ENCODE peak calls at places on chromosomes 1 and 21, in four cellular contexts. Y, H, T and M are unnamed samples. For H3K4me1, the result is how much of the 10 kb centered on the place peaks cover.

GRCh38 chr1:93625582-93626327 is 55.9 kb downstream of the BCAR3 start:
- DNase-seq in Y (peak), H (no peak), T (no peak), M (peak)

GRCh38 chr1:221963742-221964141 is 221.9 kb upstream of the DUSP10 start:
- DNase-seq in Y (no peak), T (no peak), H (no peak), M (no peak)

GRCh38 chr1:172902861-172903381 is 147.8 kb downstream of the TNFSF18 start:
- DNase-seq in T (no peak), Y (no peak), H (no peak), M (no peak)

GRCh38 chr1:58885998-58886397 is 102.2 kb upstream of the JUN start:
- DNase-seq in T (no peak), H (peak), Y (no peak), M (no peak)

GRCh38 chr1:181126871-181127587 is 38.5 kb downstream of the IER5 start:
- DNase-seq in Y (no peak), H (no peak), T (no peak), M (no peak)

GRCh38 chr1:100556925-100557605 is 19.1 kb downstream of the GPR88 start:
- DNase-seq in Y (no peak), H (no peak), T (no peak), M (no peak)

GRCh38 chr1:6222644-6223043 is 13.1 kb downstream of the ICMT start:
- DNase-seq in H (no peak), Y (no peak), T (no peak), M (no peak)

GRCh38 chr1:41102208-41102607 is 80.7 kb upstream of the SLFNL1 start:
- DNase-seq in T (no peak), H (peak), Y (peak), M (peak)

GRCh38 chr1:198893141-198893540 is 254.3 kb downstream of the PTPRC start:
- DNase-seq in Y (no peak), T (no peak), H (no peak), M (no peak)

GRCh38 chr1:50106095-50106761 is 2.5 kb upstream of the ELAVL4 start:
- DNase-seq in H (no peak), Y (no peak), T (no peak), M (no peak)

GRCh38 chr21:30541764-30542163 is at the start of gene KRTAP19-6:
- DNase-seq in T (no peak), Y (no peak), H (no peak), M (no peak)

GRCh38 chr1:244049969-244050834 is 881 bp upstream of the ZBTB18 start:
- DNase-seq in T (no peak), H (no peak), Y (no peak), M (no peak)

GRCh38 chr1:150981805-150982712 is at the start of gene ANXA9:
- DNase-seq in Y (no peak), T (peak), H (no peak), M (peak)

GRCh38 chr21:28793043-28793442 is 199.6 kb downstream of the LTN1 start:
- DNase-seq in Y (no peak), T (no peak), H (no peak), M (no peak)

GRCh38 chr1:22806584-22806983 is 95.9 kb downstream of the EPHB2 start:
- DNase-seq in Y (no peak), H (no peak), T (no peak), M (no peak)

GRCh38 chr1:31771891-31772668 is 7.9 kb upstream of the ADGRB2 start:
- DNase-seq in H (no peak), T (no peak), Y (no peak), M (no peak)

GRCh38 chr1:45552309-45552708 is 1.7 kb downstream of the AKR1A1 start:
- DNase-seq in H (no peak), T (no peak), Y (peak), M (no peak)

GRCh38 chr1:70486676-70487470 is 75.8 kb downstream of the CTH start:
- DNase-seq in H (no peak), Y (peak), T (no peak), M (peak)

GRCh38 chr1:102239247-102239646 is 242.5 kb upstream of the OLFM3 start:
- DNase-seq in Y (no peak), T (no peak), H (no peak), M (no peak)

GRCh38 chr1:6857831-6858230 is 72.6 kb downstream of the CAMTA1 start:
- DNase-seq in Y (no peak), H (no peak), T (no peak), M (no peak)

GRCh38 chr21:36908260-36908908 is 58.1 kb downstream of the HLCS start:
- DNase-seq in T (no peak), H (no peak), Y (no peak), M (no peak)
- TF ChIP-seq CTCF in T (no peak), H (no peak), Y (no peak), M (no peak)

DNA sequence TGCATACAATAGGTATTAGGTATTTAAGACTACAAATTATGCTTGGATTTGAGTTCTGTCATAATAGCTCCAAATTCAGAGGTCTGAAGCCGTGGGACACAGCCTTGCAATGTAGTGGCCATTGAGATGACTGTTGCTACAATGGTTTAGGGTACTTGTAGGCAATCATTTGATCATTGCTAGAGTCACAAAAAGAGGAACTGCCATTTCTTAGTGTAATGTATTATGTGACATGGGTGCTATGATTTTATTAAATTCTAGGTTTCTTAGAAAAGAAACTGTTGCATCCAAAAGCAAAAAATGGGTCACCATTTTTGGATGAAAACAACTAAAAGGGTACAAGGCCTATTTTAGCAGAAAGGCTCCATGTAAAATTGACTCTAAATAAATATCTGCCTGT is 129.9 kb upstream of the ZNF644 start:
- DNase-seq in T (no peak), Y (no peak), H (no peak), M (no peak)
- H3K4me1 ChIP-seq in T (under half), Y (under half), H (under half), M (under half)

DNA sequence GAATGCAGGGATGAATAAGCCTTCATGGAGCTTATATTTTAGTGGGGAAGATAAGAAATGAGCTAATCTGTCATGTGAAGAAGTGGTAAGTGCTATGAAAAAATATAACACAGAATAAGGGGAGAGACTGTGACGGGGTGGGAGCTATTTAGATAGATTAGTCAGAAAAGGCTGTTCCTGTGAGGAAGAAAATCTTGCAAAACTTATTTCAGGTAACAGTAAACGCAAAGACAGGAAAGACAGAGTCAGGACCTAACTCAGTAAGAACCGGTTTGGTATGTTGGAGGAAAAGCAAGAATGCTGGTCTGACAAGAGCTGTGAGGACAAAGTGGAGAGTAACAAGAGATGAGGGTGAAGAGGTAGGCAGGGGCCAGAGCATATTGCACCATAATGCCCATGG is 22.0 kb downstream of the GNAI3 start:
- DNase-seq in H (no peak), T (no peak), Y (no peak), M (no peak)
- TF ChIP-seq POLR2A in H (no peak), T (no peak), Y (no peak), M (no peak)

GRCh38 chr1:228307218-228308023 is 99.2 kb downstream of the TRIM11 start:
- DNase-seq in Y (no peak), H (no peak), T (no peak), M (no peak)

GRCh38 chr1:228310162-228310792 is 96.4 kb downstream of the TRIM11 start:
- DNase-seq in Y (no peak), T (no peak), H (no peak), M (no peak)

GRCh38 chr1:228308085-228308601 is 98.5 kb downstream of the TRIM11 start:
- DNase-seq in Y (peak), T (no peak), H (no peak), M (no peak)

GRCh38 chr1:228309548-228310067 is 97.0 kb downstream of the TRIM11 start:
- DNase-seq in H (no peak), Y (no peak), T (no peak), M (no peak)

GRCh38 chr1:228308628-228309547 is 97.7 kb downstream of the TRIM11 start:
- DNase-seq in H (no peak), T (peak), Y (no peak), M (no peak)
- TF ChIP-seq CTCF in H (no peak), T (peak), Y (no peak), M (no peak)

GRCh38 chr1:162153374-162153773 is 83.9 kb downstream of the NOS1AP start:
- DNase-seq in H (no peak), Y (no peak), T (no peak), M (no peak)

GRCh38 chr1:162145966-162146696 is 76.6 kb downstream of the NOS1AP start:
- DNase-seq in T (no peak), Y (no peak), H (no peak), M (no peak)

GRCh38 chr1:162151900-162152829 is 82.7 kb downstream of the NOS1AP start:
- DNase-seq in T (no peak), H (peak), Y (no peak), M (no peak)

GRCh38 chr1:162147760-162148159 is 78.3 kb downstream of the NOS1AP start:
- DNase-seq in H (no peak), Y (no peak), T (no peak), M (no peak)

GRCh38 chr1:162150112-162150511 is 80.6 kb downstream of the NOS1AP start:
- DNase-seq in H (no peak), T (no peak), Y (no peak), M (no peak)
- H3K4me1 ChIP-seq in H (under half), T (under half), Y (under half), M (under half)

GRCh38 chr21:38806942-38807284 is 1.2 kb downstream of the ETS2 start:
- DNase-seq in Y (no peak), H (no peak), T (no peak), M (no peak)
- TF ChIP-seq POLR2A in Y (no peak), H (no peak), T (no peak), M (no peak)

GRCh38 chr1:16220101-16220500 is 7.6 kb upstream of the ARHGEF19 start:
- DNase-seq in Y (no peak), T (no peak), H (no peak), M (no peak)

GRCh38 chr1:16218674-16219071 is 6.2 kb upstream of the ARHGEF19 start:
- DNase-seq in T (no peak), H (no peak), Y (no peak), M (no peak)

GRCh38 chr1:16217061-16217785 is 4.8 kb upstream of the ARHGEF19 start:
- DNase-seq in Y (peak), H (peak), T (peak), M (peak)

GRCh38 chr1:16215882-16216753 is 3.7 kb upstream of the ARHGEF19 start:
- DNase-seq in T (peak), Y (peak), H (peak), M (peak)

GRCh38 chr1:16218014-16218673 is 5.7 kb upstream of the ARHGEF19 start:
- DNase-seq in H (no peak), Y (no peak), T (no peak), M (no peak)
- TF ChIP-seq CTCF in H (no peak), Y (no peak), T (no peak), M (no peak)

DNA sequence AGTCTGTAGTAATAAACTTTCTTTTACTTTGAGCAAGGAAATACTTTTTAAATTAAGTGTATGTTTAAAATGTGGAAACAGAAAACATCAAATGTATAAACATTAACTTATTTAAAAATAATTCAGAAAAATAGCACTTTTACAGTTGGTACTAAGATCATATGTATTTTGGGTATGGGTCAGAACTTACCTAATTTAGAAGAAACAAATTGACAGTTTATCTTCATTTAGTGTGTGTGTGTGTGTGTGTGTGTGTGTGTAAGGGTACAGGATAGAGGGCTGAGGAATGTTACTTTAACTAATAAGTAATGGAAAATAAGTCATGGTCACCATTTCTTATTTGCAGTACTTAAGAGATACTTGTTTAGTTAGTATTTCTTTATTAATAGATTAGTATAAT is 3.3 kb downstream of the MAN1A2 start:
- DNase-seq in T (no peak), Y (no peak), H (no peak), M (no peak)
- H3K4me1 ChIP-seq in T (under half), Y (under half), H (half or more), M (under half)